ENCODE peak calls at places on chromosomes 13 and 19, in five cellular contexts. J is uterus, F is aorta, G is EL, C is mammary epithelial cell. Q is an unnamed sample.

GRCh38 chr19:3608079-3608641 is 1.5 kb upstream of the TBXA2R start:
- DNase-seq in J (no peak), F (no peak), G (no peak), C (no peak), Q (no peak)

GRCh38 chr13:30241537-30241936 is 65.8 kb downstream of the KATNAL1 start:
- DNase-seq in J (no peak), F (peak), G (no peak), C (no peak), Q (no peak)

GRCh38 chr13:66341978-66342377 is 888.2 kb downstream of the PCDH9 start:
- DNase-seq in J (no peak), F (no peak), G (no peak), C (no peak), Q (no peak)

GRCh38 chr19:46660008-46660517 is 919 bp downstream of the DACT3 start:
- DNase-seq in J (peak), F (peak), G (no peak), C (no peak), Q (no peak)

GRCh38 chr13:110610955-110611595 is 4.3 kb upstream of the NAXD start:
- DNase-seq in J (no peak), F (no peak), G (no peak), C (no peak), Q (no peak)

GRCh38 chr19:34189917-34190425 is 17.7 kb downstream of the LSM14A start:
- DNase-seq in J (no peak), F (no peak), G (no peak), C (no peak), Q (no peak)

GRCh38 chr19:1719519-1719918 is 33.8 kb upstream of the ONECUT3 start:
- DNase-seq in J (no peak), F (no peak), G (no peak), C (no peak), Q (no peak)

GRCh38 chr19:45186509-45187334 is 8.1 kb downstream of the BLOC1S3 start:
- DNase-seq in J (no peak), F (no peak), G (no peak), C (no peak), Q (no peak)

GRCh38 chr13:102643656-102644055 is 46.9 kb downstream of the TPP2 start:
- DNase-seq in J (no peak), F (no peak), G (no peak), C (peak), Q (no peak)

GRCh38 chr13:67351915-67352314 is 121.8 kb upstream of the PCDH9 start:
- DNase-seq in J (no peak), F (no peak), G (no peak), C (no peak), Q (peak)

GRCh38 chr19:17109962-17110598 is 34.5 kb downstream of the MYO9B start:
- DNase-seq in J (no peak), F (peak), G (no peak), C (no peak), Q (no peak)

GRCh38 chr13:43368003-43368402 is 344.6 kb downstream of the DNAJC15 start:
- DNase-seq in J (no peak), F (no peak), G (peak), C (no peak), Q (no peak)

Q was measured in epithelial cell of esophagus.